ENCODE peak calls at places on chromosomes 12 and 14, in eight cellular contexts. One of them, this sample, is unnamed. For H4K20me1, the result is how much of the 10 kb centered on the place peaks cover.

GRCh38 chr12:39103552-39104165 is 198.3 kb upstream of the CPNE8 start:
- DNase-seq in PC-3: peak
- DNase-seq in SK-N-SH: peak
- DNase-seq in OCI-LY7: peak
- DNase-seq in HCT116: peak
- DNase-seq in neural progenitor cell: peak
- DNase-seq in GM23338: peak
- DNase-seq in hepatocyte: peak
- DNase-seq in this sample: peak

GRCh38 chr12:59388176-59388575 is 207.7 kb upstream of the SLC16A7 start:
- DNase-seq in PC-3: peak
- DNase-seq in SK-N-SH: no peak
- DNase-seq in OCI-LY7: no peak
- DNase-seq in HCT116: no peak
- DNase-seq in neural progenitor cell: no peak
- DNase-seq in GM23338: no peak
- DNase-seq in hepatocyte: no peak
- DNase-seq in this sample: no peak

GRCh38 chr12:26435005-26435404 is 239.6 kb downstream of the SSPN start:
- DNase-seq in PC-3: no peak
- DNase-seq in SK-N-SH: no peak
- DNase-seq in OCI-LY7: no peak
- DNase-seq in HCT116: no peak
- DNase-seq in neural progenitor cell: no peak
- DNase-seq in GM23338: no peak
- DNase-seq in hepatocyte: peak
- DNase-seq in this sample: no peak

GRCh38 chr14:102255401-102256190 is 49.4 kb downstream of the MOK start:
- DNase-seq in PC-3: no peak
- DNase-seq in SK-N-SH: no peak
- DNase-seq in OCI-LY7: no peak
- DNase-seq in HCT116: no peak
- DNase-seq in neural progenitor cell: no peak
- DNase-seq in GM23338: no peak
- DNase-seq in hepatocyte: no peak
- DNase-seq in this sample: peak

GRCh38 chr14:104521816-104522745 is 57.5 kb upstream of the C14orf180 start:
- DNase-seq in PC-3: no peak
- DNase-seq in SK-N-SH: no peak
- DNase-seq in OCI-LY7: no peak
- DNase-seq in HCT116: no peak
- DNase-seq in neural progenitor cell: no peak
- DNase-seq in GM23338: no peak
- DNase-seq in hepatocyte: no peak
- DNase-seq in this sample: no peak

GRCh38 chr12:66584673-66585072 is 94.2 kb downstream of the GRIP1 start:
- DNase-seq in PC-3: peak
- DNase-seq in SK-N-SH: no peak
- DNase-seq in OCI-LY7: no peak
- DNase-seq in HCT116: no peak
- DNase-seq in neural progenitor cell: no peak
- DNase-seq in GM23338: no peak
- DNase-seq in hepatocyte: no peak
- DNase-seq in this sample: peak

GRCh38 chr12:56321027-56321426 is 5.2 kb upstream of the CNPY2 start:
- DNase-seq in PC-3: peak
- DNase-seq in SK-N-SH: no peak
- DNase-seq in OCI-LY7: no peak
- DNase-seq in HCT116: no peak
- DNase-seq in neural progenitor cell: no peak
- DNase-seq in GM23338: no peak
- DNase-seq in hepatocyte: no peak
- DNase-seq in this sample: peak

GRCh38 chr12:31033681-31034080 is 40.0 kb upstream of the DDX11 start:
- DNase-seq in PC-3: no peak
- DNase-seq in SK-N-SH: no peak
- DNase-seq in OCI-LY7: no peak
- DNase-seq in HCT116: no peak
- DNase-seq in neural progenitor cell: no peak
- DNase-seq in GM23338: no peak
- DNase-seq in hepatocyte: no peak
- DNase-seq in this sample: no peak

GRCh38 chr12:106908561-106908960 is 47.1 kb upstream of the TMEM263 start:
- DNase-seq in PC-3: no peak
- DNase-seq in SK-N-SH: no peak
- DNase-seq in OCI-LY7: no peak
- DNase-seq in HCT116: no peak
- DNase-seq in neural progenitor cell: no peak
- DNase-seq in GM23338: no peak
- DNase-seq in hepatocyte: no peak
- DNase-seq in this sample: no peak

GRCh38 chr12:44851586-44851985 is 24.5 kb downstream of the NELL2 start:
- DNase-seq in PC-3: no peak
- DNase-seq in SK-N-SH: no peak
- DNase-seq in OCI-LY7: no peak
- DNase-seq in HCT116: no peak
- DNase-seq in neural progenitor cell: no peak
- DNase-seq in GM23338: no peak
- DNase-seq in hepatocyte: no peak
- DNase-seq in this sample: no peak

GRCh38 chr12:29650371-29650770 is 133.4 kb downstream of the TMTC1 start:
- DNase-seq in PC-3: no peak
- DNase-seq in SK-N-SH: no peak
- DNase-seq in OCI-LY7: no peak
- DNase-seq in HCT116: no peak
- DNase-seq in neural progenitor cell: no peak
- DNase-seq in GM23338: no peak
- DNase-seq in hepatocyte: no peak
- DNase-seq in this sample: no peak

GRCh38 chr12:104790296-104791125 is 167.6 kb downstream of the SLC41A2 start:
- DNase-seq in PC-3: peak
- DNase-seq in SK-N-SH: peak
- DNase-seq in OCI-LY7: peak
- DNase-seq in HCT116: peak
- DNase-seq in neural progenitor cell: peak
- DNase-seq in GM23338: peak
- DNase-seq in hepatocyte: peak
- DNase-seq in this sample: peak

GRCh38 chr12:78359530-78359929 is 505.0 kb upstream of the SYT1 start:
- DNase-seq in PC-3: no peak
- DNase-seq in SK-N-SH: no peak
- DNase-seq in OCI-LY7: no peak
- DNase-seq in HCT116: no peak
- DNase-seq in neural progenitor cell: no peak
- DNase-seq in GM23338: no peak
- DNase-seq in hepatocyte: no peak
- DNase-seq in this sample: peak

GRCh38 chr12:70576341-70577282 is 60.6 kb downstream of the PTPRB start:
- DNase-seq in PC-3: peak
- DNase-seq in SK-N-SH: peak
- DNase-seq in OCI-LY7: peak
- DNase-seq in HCT116: peak
- DNase-seq in neural progenitor cell: peak
- DNase-seq in GM23338: peak
- DNase-seq in hepatocyte: peak
- DNase-seq in this sample: peak

GRCh38 chr14:49250109-49250508 is 336.1 kb downstream of the RPS29 start:
- DNase-seq in PC-3: peak
- DNase-seq in SK-N-SH: no peak
- DNase-seq in OCI-LY7: no peak
- DNase-seq in HCT116: no peak
- DNase-seq in neural progenitor cell: no peak
- DNase-seq in GM23338: no peak
- DNase-seq in hepatocyte: no peak
- DNase-seq in this sample: peak

GRCh38 chr12:69123909-69124638 is 115.3 kb upstream of the CPSF6 start:
- DNase-seq in PC-3: no peak
- DNase-seq in SK-N-SH: no peak
- DNase-seq in OCI-LY7: no peak
- DNase-seq in HCT116: no peak
- DNase-seq in neural progenitor cell: no peak
- DNase-seq in GM23338: no peak
- DNase-seq in hepatocyte: no peak
- DNase-seq in this sample: no peak

GRCh38 chr12:20097561-20097960 is 270.8 kb upstream of the PDE3A start:
- DNase-seq in PC-3: no peak
- DNase-seq in SK-N-SH: no peak
- DNase-seq in OCI-LY7: no peak
- DNase-seq in HCT116: no peak
- DNase-seq in neural progenitor cell: no peak
- DNase-seq in GM23338: no peak
- DNase-seq in hepatocyte: no peak
- DNase-seq in this sample: peak

GRCh38 chr12:67655829-67656614 is 7.5 kb downstream of the DYRK2 start:
- DNase-seq in PC-3: peak
- DNase-seq in SK-N-SH: no peak
- DNase-seq in OCI-LY7: no peak
- DNase-seq in HCT116: no peak
- DNase-seq in neural progenitor cell: no peak
- DNase-seq in GM23338: no peak
- DNase-seq in hepatocyte: no peak
- DNase-seq in this sample: no peak
- H4K20me1 ChIP-seq in PC-3: under half
- H4K20me1 ChIP-seq in SK-N-SH: half or more
- H4K20me1 ChIP-seq in OCI-LY7: under half
- H4K20me1 ChIP-seq in HCT116: under half
- H4K20me1 ChIP-seq in neural progenitor cell: half or more
- H4K20me1 ChIP-seq in GM23338: half or more
- H4K20me1 ChIP-seq in hepatocyte: half or more
- H4K20me1 ChIP-seq in this sample: under half

DNA sequence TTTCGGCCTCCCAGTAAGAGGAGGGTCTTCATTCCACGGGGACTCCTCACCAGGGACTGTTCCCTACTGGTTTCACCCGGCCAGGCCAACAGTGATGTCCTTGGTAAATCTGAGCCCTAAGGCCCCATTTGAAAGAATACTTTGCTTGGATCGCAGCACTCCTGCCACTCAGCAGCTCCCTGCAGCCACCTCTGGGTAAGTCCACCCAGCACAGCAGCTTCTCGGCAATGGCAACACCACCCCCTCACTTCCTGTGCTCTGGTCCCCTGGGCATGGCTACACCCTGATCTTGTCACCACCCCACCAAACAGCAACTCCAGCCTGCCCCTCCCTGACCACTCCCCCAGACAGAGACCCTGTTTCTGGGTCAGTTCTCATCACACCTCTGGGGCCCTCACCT is 100.3 kb downstream of the SETD3 start:
- DNase-seq in PC-3: no peak
- DNase-seq in SK-N-SH: no peak
- DNase-seq in OCI-LY7: no peak
- DNase-seq in HCT116: no peak
- DNase-seq in neural progenitor cell: no peak
- DNase-seq in GM23338: no peak
- DNase-seq in hepatocyte: no peak
- DNase-seq in this sample: no peak
- TF ChIP-seq EZH2phosphoT487 in PC-3: no peak
- TF ChIP-seq EZH2phosphoT487 in SK-N-SH: no peak
- TF ChIP-seq EZH2phosphoT487 in OCI-LY7: no peak
- TF ChIP-seq EZH2phosphoT487 in HCT116: no peak
- TF ChIP-seq EZH2phosphoT487 in neural progenitor cell: no peak
- TF ChIP-seq EZH2phosphoT487 in GM23338: no peak
- TF ChIP-seq EZH2phosphoT487 in hepatocyte: no peak
- TF ChIP-seq EZH2phosphoT487 in this sample: no peak

GRCh38 chr14:54697806-54698205 is 130.9 kb downstream of the SAMD4A start:
- DNase-seq in PC-3: peak
- DNase-seq in SK-N-SH: no peak
- DNase-seq in OCI-LY7: no peak
- DNase-seq in HCT116: no peak
- DNase-seq in neural progenitor cell: no peak
- DNase-seq in GM23338: no peak
- DNase-seq in hepatocyte: no peak
- DNase-seq in this sample: no peak

GRCh38 chr14:54700717-54701116 is 133.8 kb downstream of the SAMD4A start:
- DNase-seq in PC-3: no peak
- DNase-seq in SK-N-SH: no peak
- DNase-seq in OCI-LY7: no peak
- DNase-seq in HCT116: no peak
- DNase-seq in neural progenitor cell: no peak
- DNase-seq in GM23338: no peak
- DNase-seq in hepatocyte: no peak
- DNase-seq in this sample: no peak

GRCh38 chr14:54699735-54700134 is 132.8 kb downstream of the SAMD4A start:
- DNase-seq in PC-3: no peak
- DNase-seq in SK-N-SH: no peak
- DNase-seq in OCI-LY7: no peak
- DNase-seq in HCT116: no peak
- DNase-seq in neural progenitor cell: no peak
- DNase-seq in GM23338: no peak
- DNase-seq in hepatocyte: no peak
- DNase-seq in this sample: no peak

GRCh38 chr14:54698501-54698900 is 131.6 kb downstream of the SAMD4A start:
- DNase-seq in PC-3: no peak
- DNase-seq in SK-N-SH: no peak
- DNase-seq in OCI-LY7: no peak
- DNase-seq in HCT116: no peak
- DNase-seq in neural progenitor cell: no peak
- DNase-seq in GM23338: no peak
- DNase-seq in hepatocyte: no peak
- DNase-seq in this sample: no peak

DNA sequence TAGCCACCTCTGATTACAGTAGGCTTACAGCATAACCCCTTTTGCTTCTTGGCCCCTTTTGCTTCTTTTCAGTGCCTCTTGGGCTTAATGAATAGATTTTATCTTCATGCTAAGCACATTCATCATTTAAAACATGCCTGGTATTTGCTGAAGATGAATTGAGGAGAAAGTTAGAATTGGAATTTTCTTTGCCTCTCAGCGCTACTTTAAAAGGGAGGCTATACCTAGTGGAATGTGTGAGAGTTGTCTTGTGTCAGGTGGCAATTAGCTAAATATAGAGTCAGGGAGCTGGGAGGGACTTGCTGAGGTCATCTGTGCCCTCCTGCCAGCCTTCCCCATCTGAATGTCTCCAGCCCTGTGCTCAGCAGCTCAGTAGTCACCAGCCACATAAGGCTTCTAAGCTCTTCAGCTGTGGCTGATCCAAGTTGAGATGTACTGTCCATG is 132.2 kb downstream of the SAMD4A start:
- DNase-seq in PC-3: no peak
- DNase-seq in SK-N-SH: no peak
- DNase-seq in OCI-LY7: no peak
- DNase-seq in HCT116: no peak
- DNase-seq in neural progenitor cell: no peak
- DNase-seq in GM23338: peak
- DNase-seq in hepatocyte: peak
- DNase-seq in this sample: peak
- H4K20me1 ChIP-seq in PC-3: under half
- H4K20me1 ChIP-seq in SK-N-SH: under half
- H4K20me1 ChIP-seq in OCI-LY7: under half
- H4K20me1 ChIP-seq in HCT116: under half
- H4K20me1 ChIP-seq in neural progenitor cell: under half
- H4K20me1 ChIP-seq in GM23338: under half
- H4K20me1 ChIP-seq in hepatocyte: under half
- H4K20me1 ChIP-seq in this sample: under half

DNA sequence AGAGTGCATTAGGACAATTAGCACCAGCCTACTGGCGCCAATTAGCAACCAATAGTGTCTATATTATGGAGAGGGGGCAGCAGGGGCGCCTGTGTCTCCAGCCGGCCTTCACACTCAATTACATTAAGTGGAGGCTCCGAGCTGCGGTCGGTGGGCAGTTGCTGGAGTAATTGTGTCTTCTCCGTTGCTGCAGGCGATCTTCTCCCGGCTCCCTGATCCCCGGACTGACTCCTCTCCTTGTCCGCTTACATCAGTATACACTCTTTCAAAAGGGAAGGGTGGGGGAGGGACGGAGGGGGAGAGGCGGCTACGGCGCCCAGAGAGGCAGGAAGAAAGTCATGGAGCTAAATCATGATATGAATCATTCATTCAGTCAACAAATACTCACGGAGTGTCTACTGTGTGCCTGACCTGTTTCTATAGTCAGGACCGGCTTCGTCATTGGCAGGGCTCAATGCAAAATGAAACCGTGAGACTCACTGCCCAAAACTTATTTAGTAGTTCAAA is 707.2 kb downstream of the MED13L start:
- DNase-seq in PC-3: peak
- DNase-seq in SK-N-SH: peak
- DNase-seq in OCI-LY7: no peak
- DNase-seq in HCT116: no peak
- DNase-seq in neural progenitor cell: peak
- DNase-seq in GM23338: no peak
- DNase-seq in hepatocyte: peak
- DNase-seq in this sample: no peak
- TF ChIP-seq EZH2phosphoT487 in PC-3: no peak
- TF ChIP-seq EZH2phosphoT487 in SK-N-SH: no peak
- TF ChIP-seq EZH2phosphoT487 in OCI-LY7: no peak
- TF ChIP-seq EZH2phosphoT487 in HCT116: no peak
- TF ChIP-seq EZH2phosphoT487 in neural progenitor cell: no peak
- TF ChIP-seq EZH2phosphoT487 in GM23338: no peak
- TF ChIP-seq EZH2phosphoT487 in hepatocyte: no peak
- TF ChIP-seq EZH2phosphoT487 in this sample: no peak

This sample was measured in GM23248.